ENCODE peak calls at places on chromosomes 4 and X, in five cellular contexts. X, D, J, Y and Z are unnamed samples.

GRCh38 chr4:6221296-6221850 is 21.0 kb upstream of the JAKMIP1 start:
- DNase-seq in X (no peak), D (no peak), J (no peak), Y (no peak), Z (no peak)

GRCh38 chr4:184422378-184422777 is 52.0 kb downstream of the IRF2 start:
- DNase-seq in X (no peak), D (no peak), J (no peak), Y (no peak), Z (no peak)

GRCh38 chr4:156575430-156576073 is 396.0 kb downstream of the PDGFC start:
- DNase-seq in X (no peak), D (no peak), J (peak; percentile 33), Y (no peak), Z (no peak)

GRCh38 chr4:6470502-6471302 is 1.7 kb downstream of the PPP2R2C start:
- DNase-seq in X (peak; percentile 16), D (peak; percentile 61), J (peak; percentile 66), Y (no peak), Z (no peak)

GRCh38 chr4:169293343-169294176 is 22.8 kb upstream of the SH3RF1 start:
- DNase-seq in X (no peak), D (no peak), J (no peak), Y (peak; percentile 54), Z (peak; percentile 48)

GRCh38 chr4:121551881-121552280 is 144.9 kb downstream of the ANXA5 start:
- DNase-seq in X (no peak), D (no peak), J (no peak), Y (no peak), Z (no peak)

GRCh38 chr4:159390648-159391047 is 287.8 kb downstream of the RAPGEF2 start:
- DNase-seq in X (no peak), D (peak; percentile 15), J (no peak), Y (no peak), Z (no peak)

GRCh38 chr4:143531368-143531767 is 17.9 kb downstream of the SMARCA5 start:
- DNase-seq in X (no peak), D (peak; percentile 25), J (no peak), Y (no peak), Z (no peak)

GRCh38 chr4:145805490-145805889 is 125.5 kb downstream of the C4orf51 start:
- DNase-seq in X (no peak), D (no peak), J (no peak), Y (no peak), Z (no peak)

GRCh38 chr4:169268951-169269781 is 1.6 kb downstream of the SH3RF1 start:
- DNase-seq in X (peak; percentile 26), D (no peak), J (no peak), Y (no peak), Z (no peak)

GRCh38 chr4:14856076-14856926 is 146.0 kb upstream of the CPEB2 start:
- DNase-seq in X (peak; percentile 5), D (peak; percentile 89), J (no peak), Y (peak; percentile 63), Z (peak; percentile 59)

GRCh38 chrX:25016938-25017598 is 1.3 kb upstream of the ARX start:
- DNase-seq in X (no peak), D (no peak), J (no peak), Y (no peak), Z (no peak)

GRCh38 chr4:133694416-133694815 is 507.2 kb downstream of the PABPC4L start:
- DNase-seq in X (no peak), D (no peak), J (no peak), Y (no peak), Z (no peak)

GRCh38 chrX:53684415-53685192 is 1.9 kb downstream of the HUWE1 start:
- DNase-seq in X (no peak), D (no peak), J (no peak), Y (peak; percentile 92), Z (no peak)

GRCh38 chr4:51884055-51884454 is 41.1 kb downstream of the DCUN1D4 start:
- DNase-seq in X (no peak), D (no peak), J (no peak), Y (no peak), Z (no peak)

GRCh38 chrX:27915617-27916016 is 65.6 kb downstream of the DCAF8L1 start:
- DNase-seq in X (no peak), D (no peak), J (no peak), Y (no peak), Z (no peak)

GRCh38 chr4:112857461-112857860 is 192.0 kb upstream of the ANK2 start:
- DNase-seq in X (no peak), D (no peak), J (no peak), Y (no peak), Z (no peak)

GRCh38 chrX:39759526-39760224 is 338.1 kb downstream of the BCOR start:
- DNase-seq in X (peak; percentile 82), D (no peak), J (peak; percentile 66), Y (peak; percentile 52), Z (no peak)

GRCh38 chr4:123631699-123632098 is 235.1 kb downstream of the SPRY1 start:
- DNase-seq in X (no peak), D (no peak), J (no peak), Y (no peak), Z (no peak)

GRCh38 chr4:65943076-65943475 is 272.8 kb upstream of the EPHA5 start:
- DNase-seq in X (no peak), D (no peak), J (no peak), Y (no peak), Z (no peak)
- TF ChIP-seq CTCF in X (no peak), D (no peak), J (no peak), Y (no peak), Z (no peak)

GRCh38 chr4:85658766-85659439 is 184.0 kb downstream of the ARHGAP24 start:
- DNase-seq in X (no peak), D (peak; percentile 15), J (no peak), Y (no peak), Z (no peak)
- TF ChIP-seq CTCF in X (no peak), D (no peak), J (no peak), Y (no peak), Z (peak; percentile 6)

DNA sequence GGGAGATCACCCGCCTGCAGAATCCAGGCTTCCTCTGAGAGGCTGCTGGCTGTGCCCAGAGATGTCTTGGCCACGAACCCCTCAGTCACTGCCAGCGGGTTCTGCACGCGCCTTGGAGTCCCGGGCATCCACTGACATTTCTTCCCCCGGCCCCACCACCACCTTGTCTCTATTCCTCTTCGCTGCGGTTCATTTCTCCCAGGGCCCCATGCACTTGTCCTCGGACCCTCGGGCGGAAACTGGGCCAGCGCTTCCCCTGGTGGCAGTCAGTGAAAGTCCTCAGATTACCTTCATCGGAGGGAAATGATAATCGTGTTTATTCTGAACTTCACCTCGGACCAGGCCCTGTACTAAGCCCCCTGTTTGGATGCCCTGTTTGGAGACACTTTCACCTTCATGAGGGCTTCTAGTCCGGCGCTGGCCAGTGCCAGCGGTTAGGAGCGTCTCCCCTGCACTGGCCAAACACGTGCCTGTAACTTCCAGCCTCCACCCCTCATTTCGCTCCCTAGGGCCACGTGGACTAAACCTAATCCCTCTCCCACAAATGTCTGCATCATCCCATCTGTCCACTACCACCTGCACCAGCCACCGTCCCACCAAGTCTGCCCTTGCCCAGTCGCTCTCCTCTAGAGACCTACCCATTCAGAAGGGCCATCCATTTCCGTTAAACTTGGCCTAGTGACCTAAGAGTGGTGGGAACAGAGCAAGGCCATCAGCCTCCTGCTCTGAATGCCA is 82.0 kb downstream of the DCTD start:
- DNase-seq in X (no peak), D (no peak), J (no peak), Y (no peak), Z (no peak)
- TF ChIP-seq CTCF in X (no peak), D (no peak), J (no peak), Y (no peak), Z (no peak)

GRCh38 chr4:180058731-180059215 is 2184.4 kb upstream of the TENM3 start:
- DNase-seq in X (peak; percentile 53), D (peak; percentile 1), J (peak; percentile 68), Y (peak; percentile 47), Z (peak; percentile 54)
- TF ChIP-seq CTCF in X (no peak), D (no peak), J (no peak), Y (no peak), Z (no peak)